ENCODE peak calls at places on chromosome 16, in four cellular contexts. G is AG04450, E is astrocyte of the spinal cord, O is fibroblast of villous mesenchyme. V is an unnamed sample.

GRCh38 chr16:2007081-2007836 is 2.4 kb downstream of the ZNF598 start:
- DNase-seq in E (no peak), G (no peak), O (no peak), V (no peak)

GRCh38 chr16:9885457-9885856 is 296.8 kb downstream of the GRIN2A start:
- DNase-seq in G (no peak), O (no peak), E (no peak), V (no peak)

GRCh38 chr16:56793504-56793903 is 63.6 kb downstream of the NUP93 start:
- DNase-seq in E (peak; percentile 53), G (no peak), O (peak; percentile 65), V (peak; percentile 72)

GRCh38 chr16:25210758-25211157 is 6.0 kb upstream of the AQP8 start:
- DNase-seq in E (peak; percentile 41), G (peak; percentile 39), O (peak; percentile 42), V (peak; percentile 56)

GRCh38 chr16:7160093-7160492 is 172.6 kb upstream of the RBFOX1 start:
- DNase-seq in E (no peak), O (no peak), G (no peak), V (no peak)

GRCh38 chr16:56362706-56363105 is 62.6 kb downstream of the AMFR start:
- DNase-seq in G (no peak), E (no peak), O (no peak), V (no peak)

GRCh38 chr16:55667753-55668152 is 12.0 kb downstream of the SLC6A2 start:
- DNase-seq in E (no peak), O (no peak), G (no peak), V (no peak)

GRCh38 chr16:930511-930910 is 40.3 kb downstream of the LMF1 start:
- DNase-seq in O (no peak), G (no peak), E (no peak), V (no peak)

GRCh38 chr16:1082266-1082951 is 9.9 kb downstream of the SSTR5 start:
- DNase-seq in O (peak; percentile 9), G (no peak), E (peak; percentile 3), V (peak; percentile 39)

GRCh38 chr16:9647981-9648701 is 534.1 kb downstream of the GRIN2A start:
- DNase-seq in O (peak; percentile 11), G (no peak), E (no peak), V (peak; percentile 16)

GRCh38 chr16:84985079-84986065 is 26.0 kb downstream of the ZDHHC7 start:
- DNase-seq in E (peak; percentile 88), O (peak; percentile 90), G (peak; percentile 80), V (peak; percentile 80)

GRCh38 chr16:15822957-15823356 is 33.9 kb downstream of the MYH11 start:
- DNase-seq in O (no peak), E (no peak), G (no peak), V (no peak)

GRCh38 chr16:9176547-9177418 is 85.3 kb downstream of the HAPSTR1 start:
- DNase-seq in G (no peak), O (no peak), E (no peak), V (no peak)

GRCh38 chr16:72072514-72073342 is 9.7 kb downstream of the HPR start:
- DNase-seq in G (no peak), E (no peak), O (peak; percentile 54), V (peak; percentile 62)

GRCh38 chr16:8908779-8909468 is 26.8 kb downstream of the LITAFD start:
- DNase-seq in G (no peak), E (no peak), O (peak; percentile 78), V (no peak)

GRCh38 chr16:15777533-15778203 is 79.2 kb downstream of the MYH11 start:
- DNase-seq in G (peak; percentile 43), O (peak; percentile 40), E (peak; percentile 49), V (peak; percentile 74)

GRCh38 chr16:71894921-71895678 is at the start of gene IST1:
- DNase-seq in E (peak; percentile 99), O (peak; percentile 99), G (peak; percentile 98), V (peak; percentile 99)

V was measured in fibroblast of pulmonary artery.